ENCODE peak calls at places on chromosomes 6 and 20, in nine cellular contexts. X, R, H, U, J, P, B, V and W are unnamed samples.

GRCh38 chr20:44068780-44069191 is 118.2 kb downstream of the JPH2 start:
- DNase-seq in R (no peak), X (no peak), U (no peak), P (no peak), V (no peak), B (no peak), H (no peak), J (no peak), W (no peak)

GRCh38 chr6:89483111-89483720 is 50.3 kb downstream of the ANKRD6 start:
- DNase-seq in X (no peak), R (no peak), J (peak), B (no peak), P (no peak), U (peak), V (peak), H (no peak), W (no peak)

GRCh38 chr20:52190437-52191131 is 995 bp downstream of the ZFP64 start:
- DNase-seq in V (peak), J (peak), H (peak), X (peak), R (peak), U (peak), B (peak), P (peak), W (peak)

GRCh38 chr20:7772376-7772775 is 167.9 kb downstream of the HAO1 start:
- DNase-seq in J (peak), U (no peak), P (no peak), X (peak), R (peak), V (peak), H (no peak), B (no peak), W (no peak)

GRCh38 chr6:93721386-93722048 is 302.2 kb upstream of the EPHA7 start:
- DNase-seq in J (peak), U (peak), H (no peak), P (no peak), B (no peak), V (peak), X (no peak), R (peak), W (no peak)

GRCh38 chr6:4010682-4011081 is 68.3 kb downstream of the FAM217A start:
- DNase-seq in U (peak), X (no peak), J (no peak), P (no peak), R (no peak), B (no peak), H (no peak), V (no peak), W (no peak)

GRCh38 chr20:35697696-35698297 is 1.4 kb downstream of the NFS1 start:
- DNase-seq in P (no peak), H (no peak), X (no peak), J (no peak), R (no peak), V (no peak), B (no peak), U (peak), W (no peak)

GRCh38 chr20:45096781-45097180 is 4.1 kb downstream of the KCNS1 start:
- DNase-seq in V (no peak), J (no peak), H (no peak), B (no peak), X (peak), R (no peak), P (no peak), U (no peak), W (no peak)

GRCh38 chr20:45450097-45450818 is 19.3 kb upstream of the WFDC2 start:
- DNase-seq in J (peak), B (peak), U (peak), R (peak), H (peak), X (no peak), P (no peak), V (peak), W (peak)

GRCh38 chr20:61968036-61968810 is 97.5 kb downstream of the TAF4 start:
- DNase-seq in J (no peak), R (no peak), P (no peak), B (no peak), V (no peak), H (no peak), X (no peak), U (no peak), W (no peak)

GRCh38 chr20:47356220-47356525 is 326 bp downstream of the ZMYND8 start:
- DNase-seq in R (no peak), X (no peak), H (no peak), B (no peak), P (no peak), V (no peak), U (no peak), J (no peak), W (no peak)

GRCh38 chr6:35052694-35053565 is 88.2 kb downstream of the TCP11 start:
- DNase-seq in R (peak), B (peak), H (no peak), J (peak), P (no peak), U (no peak), V (peak), X (peak), W (peak)

GRCh38 chr6:110951986-110952794 is 6.3 kb upstream of the GTF3C6 start:
- DNase-seq in X (no peak), P (no peak), B (no peak), H (no peak), R (peak), V (peak), J (peak), U (peak), W (no peak)

GRCh38 chr20:31596831-31597482 is 8.1 kb upstream of the ID1 start:
- DNase-seq in J (no peak), R (peak), V (no peak), B (no peak), U (no peak), X (no peak), H (no peak), P (no peak), W (no peak)

GRCh38 chr6:14882394-14883073 is 363.3 kb upstream of the JARID2 start:
- DNase-seq in H (no peak), B (no peak), U (no peak), V (peak), J (peak), P (no peak), R (peak), X (no peak), W (no peak)

GRCh38 chr20:1174787-1175186 is 10.0 kb downstream of the TMEM74B start:
- DNase-seq in X (no peak), U (no peak), P (no peak), B (no peak), H (no peak), V (no peak), J (no peak), R (no peak), W (no peak)

GRCh38 chr6:21500314-21500713 is 93.2 kb upstream of the SOX4 start:
- DNase-seq in B (no peak), H (no peak), J (no peak), X (no peak), P (no peak), V (peak), U (no peak), R (no peak), W (no peak)

GRCh38 chr20:24450646-24451376 is 18.6 kb upstream of the SYNDIG1 start:
- DNase-seq in B (no peak), R (no peak), J (no peak), H (peak), X (no peak), P (no peak), U (no peak), V (no peak), W (no peak)

GRCh38 chr20:58142843-58143185 is 85.6 kb downstream of the ANKRD60 start:
- DNase-seq in V (no peak), X (no peak), H (peak), J (no peak), B (no peak), U (no peak), P (no peak), R (no peak), W (no peak)

GRCh38 chr6:124197148-124197547 is 393.5 kb downstream of the NKAIN2 start:
- DNase-seq in B (no peak), J (no peak), V (no peak), H (no peak), R (no peak), U (no peak), X (no peak), P (no peak), W (no peak)

GRCh38 chr6:33380272-33380981 is 11.2 kb upstream of the KIFC1 start:
- DNase-seq in P (no peak), V (no peak), R (no peak), U (no peak), J (no peak), B (no peak), X (no peak), H (no peak), W (no peak)

DNA sequence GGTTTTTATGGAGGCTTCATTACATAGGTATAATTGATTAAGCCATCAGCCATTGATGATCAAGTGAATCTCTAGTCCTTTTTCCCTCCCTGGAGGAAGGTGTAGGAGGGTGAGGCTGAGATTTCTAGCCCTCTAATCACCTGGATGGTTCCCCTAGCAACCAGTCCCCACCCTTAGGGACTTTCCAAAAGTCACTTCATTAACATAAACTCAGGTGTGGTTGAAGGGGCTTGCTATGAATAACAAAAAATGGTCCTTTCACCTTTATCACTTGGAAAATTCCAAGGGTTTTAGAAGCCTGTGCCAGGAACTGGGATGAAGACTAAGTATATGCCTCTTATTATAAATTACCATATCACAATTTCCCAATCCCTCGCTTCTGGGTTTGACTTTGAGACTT is 40.4 kb downstream of the SMPDL3A start:
- DNase-seq in R (no peak), J (no peak), B (no peak), V (no peak), P (no peak), H (no peak), U (no peak), X (no peak), W (no peak)
- TF ChIP-seq CTCF in R (no peak), J (no peak), B (no peak), V (no peak), P (no peak), H (no peak), U (no peak), X (no peak), W (no peak)

GRCh38 chr20:6502219-6502618 is 265.3 kb upstream of the BMP2 start:
- DNase-seq in U (no peak), J (no peak), B (no peak), R (peak), X (no peak), P (no peak), V (peak), H (no peak), W (no peak)
- TF ChIP-seq CTCF in U (no peak), J (no peak), B (no peak), R (no peak), X (no peak), P (no peak), V (no peak), H (no peak), W (no peak)

GRCh38 chr6:160221423-160221822 is 37.2 kb downstream of the SLC22A2 start:
- DNase-seq in H (no peak), P (no peak), R (no peak), U (peak), J (no peak), V (peak), B (no peak), X (no peak), W (no peak)
- TF ChIP-seq CTCF in H (no peak), P (no peak), R (no peak), U (peak), J (no peak), V (no peak), B (no peak), X (no peak), W (no peak)

GRCh38 chr6:129501401-129502051 is 208.5 kb downstream of the ARHGAP18 start:
- DNase-seq in J (peak), V (peak), U (peak), P (no peak), R (peak), B (no peak), H (no peak), X (peak), W (no peak)

GRCh38 chr6:129507846-129508245 is 202.1 kb downstream of the ARHGAP18 start:
- DNase-seq in V (no peak), H (no peak), R (no peak), P (no peak), J (no peak), U (no peak), B (no peak), X (no peak), W (no peak)

GRCh38 chr6:129502261-129502660 is 207.7 kb downstream of the ARHGAP18 start:
- DNase-seq in H (no peak), B (no peak), U (no peak), X (no peak), R (peak), J (no peak), P (no peak), V (peak), W (no peak)

GRCh38 chr6:129510930-129511329 is 199.0 kb downstream of the ARHGAP18 start:
- DNase-seq in H (no peak), U (no peak), X (no peak), P (no peak), V (peak), J (no peak), R (peak), B (no peak), W (no peak)

GRCh38 chr6:129507059-129507807 is 202.7 kb downstream of the ARHGAP18 start:
- DNase-seq in V (no peak), U (no peak), X (no peak), P (no peak), R (no peak), B (no peak), H (no peak), J (no peak), W (no peak)
- TF ChIP-seq CTCF in V (no peak), U (no peak), X (no peak), P (no peak), R (no peak), B (no peak), H (no peak), J (no peak), W (no peak)

GRCh38 chr6:28491984-28492317 is 23.6 kb downstream of the GPX6 start:
- DNase-seq in R (no peak), U (no peak), V (no peak), H (no peak), X (no peak), B (no peak), P (no peak), J (no peak), W (no peak)

GRCh38 chr6:28497893-28498292 is 17.7 kb downstream of the GPX6 start:
- DNase-seq in J (no peak), U (no peak), X (no peak), H (no peak), R (no peak), P (no peak), V (no peak), B (no peak), W (no peak)

GRCh38 chr6:28497306-28497705 is 18.3 kb downstream of the GPX6 start:
- DNase-seq in B (no peak), H (no peak), U (no peak), P (no peak), V (no peak), J (no peak), R (no peak), X (no peak), W (no peak)

GRCh38 chr6:28501259-28501658 is 14.3 kb downstream of the GPX6 start:
- DNase-seq in V (no peak), P (no peak), H (no peak), U (no peak), X (no peak), R (no peak), B (no peak), J (no peak), W (no peak)

DNA sequence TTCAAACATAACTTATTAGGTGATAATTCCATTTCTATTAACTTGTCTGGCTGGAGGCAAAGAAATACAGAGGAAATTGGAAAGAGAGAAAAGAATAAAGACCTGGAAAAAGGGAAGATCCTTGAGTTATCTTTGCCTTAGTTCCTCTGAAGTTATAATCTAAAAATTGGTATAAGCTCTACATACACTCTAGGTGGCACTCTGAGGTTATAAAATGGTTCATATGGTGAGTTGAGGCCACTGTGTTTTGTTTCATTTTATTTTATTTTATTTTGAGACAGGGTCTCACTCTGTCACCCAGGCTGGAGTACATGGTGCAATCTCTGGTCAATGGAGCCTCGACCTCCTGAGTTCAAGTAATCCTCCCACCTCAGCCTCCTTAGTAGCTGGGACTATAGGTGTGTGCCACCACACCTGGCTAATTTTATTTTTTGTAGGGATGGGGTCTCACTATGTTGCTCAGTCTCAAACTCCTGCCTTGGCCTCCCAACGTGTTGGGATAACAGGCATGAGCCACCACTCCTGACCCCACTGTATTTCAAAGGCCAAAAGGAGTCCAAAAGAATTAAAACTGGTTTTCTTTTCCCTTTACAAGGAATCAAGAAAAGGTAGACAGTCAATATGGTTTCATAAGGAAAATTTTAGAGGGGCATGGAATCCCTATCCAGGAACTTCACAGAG is 19.4 kb downstream of the GPX6 start:
- DNase-seq in V (no peak), B (no peak), R (peak), X (no peak), P (no peak), U (peak), H (no peak), J (peak), W (no peak)
- TF ChIP-seq CTCF in V (peak), B (no peak), R (no peak), X (no peak), P (no peak), U (peak), H (no peak), J (no peak), W (no peak)

GRCh38 chr6:80028591-80028990 is 24.1 kb downstream of the TTK start:
- DNase-seq in R (no peak), H (no peak), V (no peak), U (no peak), P (no peak), B (no peak), X (no peak), J (no peak), W (no peak)
- TF ChIP-seq CTCF in R (no peak), H (no peak), V (no peak), U (no peak), P (no peak), B (no peak), X (no peak), J (no peak), W (no peak)

GRCh38 chr6:56714273-56714672 is 71.6 kb upstream of the DST start:
- DNase-seq in R (no peak), V (peak), X (no peak), J (no peak), H (no peak), B (no peak), U (no peak), P (no peak), W (no peak)
- TF ChIP-seq CTCF in R (no peak), V (no peak), X (no peak), J (peak), H (no peak), B (no peak), U (no peak), P (no peak), W (no peak)

GRCh38 chr6:27631614-27631925 is 158.7 kb upstream of the ZNF184 start:
- DNase-seq in V (no peak), R (no peak), B (no peak), P (no peak), H (no peak), J (no peak), U (no peak), X (no peak), W (no peak)

GRCh38 chr6:27630727-27631613 is 158.1 kb upstream of the ZNF184 start:
- DNase-seq in R (peak), B (peak), X (peak), V (peak), U (peak), P (no peak), J (peak), H (no peak), W (peak)
- TF ChIP-seq CTCF in R (no peak), B (no peak), X (no peak), V (no peak), U (peak), P (no peak), J (no peak), H (no peak), W (no peak)

GRCh38 chr6:136338486-136338885 is 48.8 kb upstream of the BCLAF1 start:
- DNase-seq in V (no peak), U (no peak), B (no peak), X (no peak), H (no peak), J (no peak), R (no peak), P (no peak), W (no peak)
- TF ChIP-seq CTCF in V (no peak), U (no peak), B (no peak), X (no peak), H (no peak), J (no peak), R (no peak), P (no peak), W (no peak)